ENCODE peak calls at places on chromosomes 13 and 19, in ten cellular contexts. One of them, this sample, is unnamed.

GRCh38 chr19:708154-709141 is at the start of gene PALM:
- DNase-seq in upper lobe of left lung: peak; percentile 88
- DNase-seq in left lung: no peak
- DNase-seq in MCF 10A: no peak
- DNase-seq in brain microvascular endothelial cell: no peak
- DNase-seq in neural crest cell: peak; percentile 47
- DNase-seq in ascending aorta: no peak
- DNase-seq in activated B cell treated with CpG ODN at 0.5 μM for 24 hours: no peak
- DNase-seq in OCI-LY7: no peak
- DNase-seq in kidney epithelial cell: no peak
- DNase-seq in this sample: no peak

GRCh38 chr13:59250276-59250990 is 913.3 kb downstream of the DIAPH3 start:
- DNase-seq in upper lobe of left lung: no peak
- DNase-seq in left lung: no peak
- DNase-seq in MCF 10A: no peak
- DNase-seq in brain microvascular endothelial cell: no peak
- DNase-seq in neural crest cell: no peak
- DNase-seq in ascending aorta: no peak
- DNase-seq in activated B cell treated with CpG ODN at 0.5 μM for 24 hours: no peak
- DNase-seq in OCI-LY7: no peak
- DNase-seq in kidney epithelial cell: no peak
- DNase-seq in this sample: no peak

GRCh38 chr13:24008679-24009078 is 111.4 kb upstream of the C1QTNF9B start:
- DNase-seq in upper lobe of left lung: no peak
- DNase-seq in left lung: no peak
- DNase-seq in MCF 10A: no peak
- DNase-seq in brain microvascular endothelial cell: no peak
- DNase-seq in neural crest cell: no peak
- DNase-seq in ascending aorta: no peak
- DNase-seq in activated B cell treated with CpG ODN at 0.5 μM for 24 hours: no peak
- DNase-seq in OCI-LY7: no peak
- DNase-seq in kidney epithelial cell: no peak
- DNase-seq in this sample: peak; percentile 57

GRCh38 chr19:3986260-3987041 is 1.2 kb upstream of the EEF2 start:
- DNase-seq in upper lobe of left lung: no peak
- DNase-seq in left lung: no peak
- DNase-seq in MCF 10A: peak; percentile 87
- DNase-seq in brain microvascular endothelial cell: peak; percentile 68
- DNase-seq in neural crest cell: no peak
- DNase-seq in ascending aorta: no peak
- DNase-seq in activated B cell treated with CpG ODN at 0.5 μM for 24 hours: no peak
- DNase-seq in OCI-LY7: peak; percentile 89
- DNase-seq in kidney epithelial cell: peak; percentile 55
- DNase-seq in this sample: no peak

GRCh38 chr19:16627194-16627927 is 643 bp downstream of the MED26 start:
- DNase-seq in upper lobe of left lung: no peak
- DNase-seq in left lung: no peak
- DNase-seq in MCF 10A: peak; percentile 14
- DNase-seq in brain microvascular endothelial cell: no peak
- DNase-seq in neural crest cell: peak; percentile 5
- DNase-seq in ascending aorta: no peak
- DNase-seq in activated B cell treated with CpG ODN at 0.5 μM for 24 hours: peak; percentile 24
- DNase-seq in OCI-LY7: peak; percentile 69
- DNase-seq in kidney epithelial cell: no peak
- DNase-seq in this sample: no peak

GRCh38 chr19:41868989-41869300 is 8.1 kb upstream of the CD79A start:
- DNase-seq in upper lobe of left lung: no peak
- DNase-seq in left lung: no peak
- DNase-seq in MCF 10A: no peak
- DNase-seq in brain microvascular endothelial cell: no peak
- DNase-seq in neural crest cell: no peak
- DNase-seq in ascending aorta: no peak
- DNase-seq in activated B cell treated with CpG ODN at 0.5 μM for 24 hours: no peak
- DNase-seq in OCI-LY7: no peak
- DNase-seq in kidney epithelial cell: no peak
- DNase-seq in this sample: no peak

GRCh38 chr19:49592486-49593232 is 1.7 kb downstream of the PRR12 start:
- DNase-seq in upper lobe of left lung: no peak
- DNase-seq in left lung: no peak
- DNase-seq in MCF 10A: peak; percentile 63
- DNase-seq in brain microvascular endothelial cell: no peak
- DNase-seq in neural crest cell: peak; percentile 26
- DNase-seq in ascending aorta: no peak
- DNase-seq in activated B cell treated with CpG ODN at 0.5 μM for 24 hours: no peak
- DNase-seq in OCI-LY7: peak; percentile 72
- DNase-seq in kidney epithelial cell: no peak
- DNase-seq in this sample: no peak

GRCh38 chr13:48110132-48110868 is 15.4 kb upstream of the MED4 start:
- DNase-seq in upper lobe of left lung: no peak
- DNase-seq in left lung: no peak
- DNase-seq in MCF 10A: no peak
- DNase-seq in brain microvascular endothelial cell: no peak
- DNase-seq in neural crest cell: no peak
- DNase-seq in ascending aorta: no peak
- DNase-seq in activated B cell treated with CpG ODN at 0.5 μM for 24 hours: no peak
- DNase-seq in OCI-LY7: no peak
- DNase-seq in kidney epithelial cell: no peak
- DNase-seq in this sample: no peak

GRCh38 chr13:19864018-19864338 is 529 bp upstream of the ZMYM5 start:
- DNase-seq in upper lobe of left lung: peak; percentile 95
- DNase-seq in left lung: no peak
- DNase-seq in MCF 10A: peak; percentile 59
- DNase-seq in brain microvascular endothelial cell: peak; percentile 56
- DNase-seq in neural crest cell: peak; percentile 56
- DNase-seq in ascending aorta: peak; percentile 82
- DNase-seq in activated B cell treated with CpG ODN at 0.5 μM for 24 hours: no peak
- DNase-seq in OCI-LY7: peak; percentile 75
- DNase-seq in kidney epithelial cell: no peak
- DNase-seq in this sample: peak; percentile 94

GRCh38 chr19:34452671-34453253 is 24.6 kb downstream of the UBA2 start:
- DNase-seq in upper lobe of left lung: no peak
- DNase-seq in left lung: no peak
- DNase-seq in MCF 10A: no peak
- DNase-seq in brain microvascular endothelial cell: no peak
- DNase-seq in neural crest cell: no peak
- DNase-seq in ascending aorta: no peak
- DNase-seq in activated B cell treated with CpG ODN at 0.5 μM for 24 hours: no peak
- DNase-seq in OCI-LY7: no peak
- DNase-seq in kidney epithelial cell: no peak
- DNase-seq in this sample: no peak

DNA sequence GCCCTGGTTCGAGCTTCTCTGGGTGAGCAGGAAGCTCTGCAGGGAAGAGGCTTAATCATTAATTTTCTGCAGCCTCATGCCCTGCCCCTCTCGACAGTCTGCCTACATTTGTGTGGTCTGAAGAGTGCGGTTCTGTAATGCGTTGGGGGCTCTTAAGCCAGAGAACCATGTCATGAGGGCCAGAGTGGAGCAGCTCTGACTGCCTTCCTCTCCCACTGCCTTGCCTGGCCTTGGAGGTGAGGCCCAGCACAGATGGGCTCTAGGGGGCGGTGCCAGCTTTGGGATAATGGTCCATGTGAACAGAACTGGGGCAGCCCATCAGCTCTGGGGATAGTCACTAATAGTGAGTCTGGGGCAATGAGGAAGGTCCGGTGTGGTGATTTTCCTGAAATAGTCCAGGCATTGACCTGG is 5.7 kb downstream of the FGF9 start:
- DNase-seq in upper lobe of left lung: no peak
- DNase-seq in left lung: no peak
- DNase-seq in MCF 10A: peak; percentile 27
- DNase-seq in brain microvascular endothelial cell: no peak
- DNase-seq in neural crest cell: no peak
- DNase-seq in ascending aorta: no peak
- DNase-seq in activated B cell treated with CpG ODN at 0.5 μM for 24 hours: no peak
- DNase-seq in OCI-LY7: peak; percentile 45
- DNase-seq in kidney epithelial cell: no peak
- DNase-seq in this sample: no peak
- TF ChIP-seq CTCF in upper lobe of left lung: no peak
- TF ChIP-seq CTCF in left lung: no peak
- TF ChIP-seq CTCF in MCF 10A: peak; percentile 19
- TF ChIP-seq CTCF in brain microvascular endothelial cell: peak; percentile 28
- TF ChIP-seq CTCF in neural crest cell: no peak
- TF ChIP-seq CTCF in ascending aorta: no peak
- TF ChIP-seq CTCF in activated B cell treated with CpG ODN at 0.5 μM for 24 hours: no peak
- TF ChIP-seq CTCF in OCI-LY7: peak; percentile 63
- TF ChIP-seq CTCF in kidney epithelial cell: peak; percentile 41
- TF ChIP-seq CTCF in this sample: no peak

DNA sequence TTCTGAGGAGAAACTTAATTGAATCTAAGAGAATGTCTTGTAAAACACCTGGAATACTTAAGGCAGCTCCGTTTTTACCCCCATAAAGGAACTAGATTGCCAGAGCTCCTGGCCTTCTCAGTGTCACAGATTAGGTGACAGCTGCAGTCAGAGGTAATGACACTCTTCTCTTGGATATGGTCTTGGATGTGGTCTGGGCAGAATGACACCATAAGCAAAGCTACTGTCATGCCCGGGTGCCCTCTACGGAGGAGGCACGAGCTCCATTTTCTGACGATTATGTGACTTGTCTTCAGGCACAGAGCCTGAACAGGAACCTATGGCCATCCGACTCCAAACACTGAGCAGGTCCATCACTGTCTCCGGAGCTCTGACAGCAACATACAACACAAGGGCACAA is 46.7 kb downstream of the STK24 start:
- DNase-seq in upper lobe of left lung: no peak
- DNase-seq in left lung: no peak
- DNase-seq in MCF 10A: no peak
- DNase-seq in brain microvascular endothelial cell: no peak
- DNase-seq in neural crest cell: no peak
- DNase-seq in ascending aorta: no peak
- DNase-seq in activated B cell treated with CpG ODN at 0.5 μM for 24 hours: no peak
- DNase-seq in OCI-LY7: no peak
- DNase-seq in kidney epithelial cell: no peak
- DNase-seq in this sample: no peak
- TF ChIP-seq CTCF in upper lobe of left lung: no peak
- TF ChIP-seq CTCF in left lung: no peak
- TF ChIP-seq CTCF in MCF 10A: no peak
- TF ChIP-seq CTCF in brain microvascular endothelial cell: no peak
- TF ChIP-seq CTCF in neural crest cell: no peak
- TF ChIP-seq CTCF in ascending aorta: no peak
- TF ChIP-seq CTCF in activated B cell treated with CpG ODN at 0.5 μM for 24 hours: no peak
- TF ChIP-seq CTCF in OCI-LY7: no peak
- TF ChIP-seq CTCF in kidney epithelial cell: no peak
- TF ChIP-seq CTCF in this sample: no peak

GRCh38 chr13:26050568-26051230 is 1.1 kb downstream of the SHISA2 start:
- DNase-seq in upper lobe of left lung: peak; percentile 89
- DNase-seq in left lung: peak; percentile 84
- DNase-seq in MCF 10A: no peak
- DNase-seq in brain microvascular endothelial cell: no peak
- DNase-seq in neural crest cell: peak; percentile 33
- DNase-seq in ascending aorta: no peak
- DNase-seq in activated B cell treated with CpG ODN at 0.5 μM for 24 hours: no peak
- DNase-seq in OCI-LY7: no peak
- DNase-seq in kidney epithelial cell: no peak
- DNase-seq in this sample: peak; percentile 86
- TF ChIP-seq CTCF in upper lobe of left lung: no peak
- TF ChIP-seq CTCF in left lung: no peak
- TF ChIP-seq CTCF in MCF 10A: no peak
- TF ChIP-seq CTCF in brain microvascular endothelial cell: no peak
- TF ChIP-seq CTCF in neural crest cell: peak; percentile 32
- TF ChIP-seq CTCF in ascending aorta: no peak
- TF ChIP-seq CTCF in activated B cell treated with CpG ODN at 0.5 μM for 24 hours: no peak
- TF ChIP-seq CTCF in OCI-LY7: no peak
- TF ChIP-seq CTCF in kidney epithelial cell: no peak
- TF ChIP-seq CTCF in this sample: no peak

GRCh38 chr19:10209305-10209704 is 14.6 kb upstream of the DNMT1 start:
- DNase-seq in upper lobe of left lung: no peak
- DNase-seq in left lung: no peak
- DNase-seq in MCF 10A: no peak
- DNase-seq in brain microvascular endothelial cell: peak; percentile 43
- DNase-seq in neural crest cell: no peak
- DNase-seq in ascending aorta: no peak
- DNase-seq in activated B cell treated with CpG ODN at 0.5 μM for 24 hours: no peak
- DNase-seq in OCI-LY7: no peak
- DNase-seq in kidney epithelial cell: no peak
- DNase-seq in this sample: no peak
- TF ChIP-seq CTCF in upper lobe of left lung: no peak
- TF ChIP-seq CTCF in left lung: no peak
- TF ChIP-seq CTCF in MCF 10A: no peak
- TF ChIP-seq CTCF in brain microvascular endothelial cell: no peak
- TF ChIP-seq CTCF in neural crest cell: no peak
- TF ChIP-seq CTCF in ascending aorta: no peak
- TF ChIP-seq CTCF in activated B cell treated with CpG ODN at 0.5 μM for 24 hours: no peak
- TF ChIP-seq CTCF in OCI-LY7: no peak
- TF ChIP-seq CTCF in kidney epithelial cell: no peak
- TF ChIP-seq CTCF in this sample: no peak

GRCh38 chr13:112761701-112762689 is 72.2 kb downstream of the ATP11A start:
- DNase-seq in upper lobe of left lung: no peak
- DNase-seq in left lung: no peak
- DNase-seq in MCF 10A: no peak
- DNase-seq in brain microvascular endothelial cell: no peak
- DNase-seq in neural crest cell: no peak
- DNase-seq in ascending aorta: no peak
- DNase-seq in activated B cell treated with CpG ODN at 0.5 μM for 24 hours: no peak
- DNase-seq in OCI-LY7: no peak
- DNase-seq in kidney epithelial cell: no peak
- DNase-seq in this sample: no peak
- TF ChIP-seq CTCF in upper lobe of left lung: no peak
- TF ChIP-seq CTCF in left lung: no peak
- TF ChIP-seq CTCF in MCF 10A: no peak
- TF ChIP-seq CTCF in brain microvascular endothelial cell: no peak
- TF ChIP-seq CTCF in neural crest cell: peak; percentile 40
- TF ChIP-seq CTCF in ascending aorta: no peak
- TF ChIP-seq CTCF in activated B cell treated with CpG ODN at 0.5 μM for 24 hours: no peak
- TF ChIP-seq CTCF in OCI-LY7: no peak
- TF ChIP-seq CTCF in kidney epithelial cell: no peak
- TF ChIP-seq CTCF in this sample: no peak

DNA sequence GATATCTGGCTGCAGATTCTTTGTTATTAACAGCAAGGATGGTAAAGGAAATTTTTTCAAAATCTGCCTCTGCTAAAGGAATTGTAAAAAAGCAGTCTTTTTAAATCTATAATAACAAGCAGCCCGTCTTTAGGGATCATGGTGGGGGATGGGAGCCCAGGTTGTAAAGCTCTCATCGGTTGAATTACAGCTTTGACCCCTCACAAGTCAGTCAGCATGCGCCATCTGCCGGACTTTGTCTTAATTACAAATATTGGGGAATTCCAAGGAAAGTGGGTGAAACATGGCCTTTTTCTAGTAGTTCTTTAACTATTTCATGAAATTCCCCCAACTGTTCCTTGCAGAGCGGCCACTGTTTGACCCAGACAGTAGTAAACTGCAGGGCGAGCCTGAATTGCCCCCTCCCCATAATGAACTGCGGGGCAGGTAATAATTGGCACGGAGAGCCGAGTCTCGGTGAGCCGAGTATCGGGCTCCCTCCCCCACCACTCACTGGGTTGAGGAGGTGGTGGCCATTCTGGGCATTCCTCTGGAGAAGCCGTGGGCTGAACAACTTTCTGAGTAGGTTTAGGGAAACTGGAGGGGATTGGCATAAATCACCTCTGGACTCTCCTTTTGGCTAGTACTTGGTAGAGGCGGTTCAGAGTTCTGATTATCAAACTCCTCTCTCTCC is 11.6 kb downstream of the ZNF578 start:
- DNase-seq in upper lobe of left lung: no peak
- DNase-seq in left lung: no peak
- DNase-seq in MCF 10A: no peak
- DNase-seq in brain microvascular endothelial cell: no peak
- DNase-seq in neural crest cell: peak; percentile 29
- DNase-seq in ascending aorta: no peak
- DNase-seq in activated B cell treated with CpG ODN at 0.5 μM for 24 hours: no peak
- DNase-seq in OCI-LY7: no peak
- DNase-seq in kidney epithelial cell: no peak
- DNase-seq in this sample: no peak
- TF ChIP-seq CTCF in upper lobe of left lung: no peak
- TF ChIP-seq CTCF in left lung: no peak
- TF ChIP-seq CTCF in MCF 10A: no peak
- TF ChIP-seq CTCF in brain microvascular endothelial cell: no peak
- TF ChIP-seq CTCF in neural crest cell: peak; percentile 60
- TF ChIP-seq CTCF in ascending aorta: no peak
- TF ChIP-seq CTCF in activated B cell treated with CpG ODN at 0.5 μM for 24 hours: no peak
- TF ChIP-seq CTCF in OCI-LY7: peak; percentile 16
- TF ChIP-seq CTCF in kidney epithelial cell: no peak
- TF ChIP-seq CTCF in this sample: peak; percentile 28

GRCh38 chr19:55809381-55810058 is 22.3 kb downstream of the NLRP11 start:
- DNase-seq in upper lobe of left lung: no peak
- DNase-seq in left lung: peak; percentile 71
- DNase-seq in MCF 10A: peak; percentile 83
- DNase-seq in brain microvascular endothelial cell: peak; percentile 32
- DNase-seq in neural crest cell: no peak
- DNase-seq in ascending aorta: peak; percentile 62
- DNase-seq in activated B cell treated with CpG ODN at 0.5 μM for 24 hours: peak; percentile 19
- DNase-seq in OCI-LY7: peak; percentile 89
- DNase-seq in kidney epithelial cell: no peak
- DNase-seq in this sample: peak; percentile 64
- TF ChIP-seq CTCF in upper lobe of left lung: peak; percentile 15
- TF ChIP-seq CTCF in left lung: no peak
- TF ChIP-seq CTCF in MCF 10A: peak; percentile 23
- TF ChIP-seq CTCF in brain microvascular endothelial cell: peak; percentile 35
- TF ChIP-seq CTCF in neural crest cell: peak; percentile 38
- TF ChIP-seq CTCF in ascending aorta: no peak
- TF ChIP-seq CTCF in activated B cell treated with CpG ODN at 0.5 μM for 24 hours: no peak
- TF ChIP-seq CTCF in OCI-LY7: peak; percentile 85
- TF ChIP-seq CTCF in kidney epithelial cell: peak; percentile 12
- TF ChIP-seq CTCF in this sample: no peak